ENCODE peak calls at places on chromosomes 2 and 18, in six cellular contexts. One of them, this sample, is unnamed.

GRCh38 chr2:33093293-33093692 is 146.5 kb downstream of the LTBP1 start:
- DNase-seq in transverse colon: no peak
- DNase-seq in GM12892: no peak
- DNase-seq in stomach: no peak
- DNase-seq in HL-60: no peak
- DNase-seq in SK-N-SH: no peak
- DNase-seq in this sample: no peak

GRCh38 chr18:13989209-13989608 is 73.9 kb upstream of the MC2R start:
- DNase-seq in transverse colon: no peak
- DNase-seq in GM12892: no peak
- DNase-seq in SK-N-SH: no peak
- DNase-seq in HL-60: no peak
- DNase-seq in stomach: no peak
- DNase-seq in this sample: no peak

GRCh38 chr2:70083344-70084156 is 3.7 kb upstream of the PCBP1 start:
- DNase-seq in HL-60: no peak
- DNase-seq in SK-N-SH: no peak
- DNase-seq in GM12892: peak
- DNase-seq in stomach: no peak
- DNase-seq in transverse colon: peak
- DNase-seq in this sample: no peak

GRCh38 chr18:74498712-74499629 is 2.8 kb downstream of the CNDP2 start:
- DNase-seq in GM12892: no peak
- DNase-seq in transverse colon: peak
- DNase-seq in SK-N-SH: no peak
- DNase-seq in HL-60: peak
- DNase-seq in stomach: peak
- DNase-seq in this sample: no peak

GRCh38 chr18:22378672-22379282 is 38.9 kb downstream of the CTAGE1 start:
- DNase-seq in stomach: peak
- DNase-seq in transverse colon: peak
- DNase-seq in HL-60: peak
- DNase-seq in SK-N-SH: peak
- DNase-seq in GM12892: no peak
- DNase-seq in this sample: peak

GRCh38 chr18:56038258-56039030 is 450.5 kb upstream of the TCF4 start:
- DNase-seq in transverse colon: no peak
- DNase-seq in GM12892: no peak
- DNase-seq in HL-60: no peak
- DNase-seq in SK-N-SH: peak
- DNase-seq in stomach: no peak
- DNase-seq in this sample: no peak

GRCh38 chr2:155431004-155431507 is 732.6 kb downstream of the KCNJ3 start:
- DNase-seq in stomach: no peak
- DNase-seq in HL-60: no peak
- DNase-seq in GM12892: no peak
- DNase-seq in SK-N-SH: no peak
- DNase-seq in transverse colon: no peak
- DNase-seq in this sample: no peak

GRCh38 chr2:43174368-43175186 is 51.8 kb downstream of the ZFP36L2 start:
- DNase-seq in GM12892: peak
- DNase-seq in transverse colon: peak
- DNase-seq in SK-N-SH: no peak
- DNase-seq in stomach: peak
- DNase-seq in HL-60: no peak
- DNase-seq in this sample: peak

GRCh38 chr2:54106631-54107454 is 8.6 kb upstream of the ACYP2 start:
- DNase-seq in GM12892: no peak
- DNase-seq in HL-60: peak
- DNase-seq in transverse colon: peak
- DNase-seq in stomach: peak
- DNase-seq in SK-N-SH: peak
- DNase-seq in this sample: peak

DNA sequence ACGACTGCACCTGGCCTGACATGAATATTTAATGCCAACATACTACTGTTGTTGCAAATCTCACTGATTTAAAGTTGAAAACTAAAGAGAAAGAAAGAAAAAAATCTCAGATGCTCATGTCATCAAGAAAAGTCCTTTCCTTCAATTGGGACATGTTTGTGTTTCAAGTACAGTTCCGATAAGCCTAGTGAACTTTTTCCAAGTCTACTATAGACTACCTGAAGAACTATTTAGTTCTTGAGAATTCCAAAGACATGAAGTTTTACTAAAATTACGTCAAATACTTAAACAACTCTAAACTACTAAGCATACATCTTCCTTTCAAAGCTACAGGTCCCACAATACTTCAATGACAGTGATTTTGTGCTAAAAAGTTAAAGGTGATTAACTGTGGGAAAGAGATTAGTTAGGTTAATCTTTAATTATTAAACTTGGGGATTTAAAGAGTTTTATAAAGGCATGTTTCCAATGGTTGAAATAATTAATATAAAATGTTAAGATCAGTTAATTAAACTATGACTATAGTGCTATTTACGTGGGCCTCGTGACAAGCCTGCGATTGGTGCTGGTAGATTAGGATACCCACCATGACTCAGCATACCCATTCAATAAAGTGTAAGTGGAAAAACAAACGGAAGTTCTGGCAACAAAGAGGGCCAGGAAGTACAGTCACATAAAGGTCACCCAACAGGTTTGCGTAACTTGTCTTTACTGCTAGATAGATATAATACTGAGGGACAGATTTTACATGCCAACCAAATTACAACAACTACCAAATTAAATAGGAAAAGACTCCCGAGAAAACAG is 55.5 kb downstream of the SEPTIN10 start:
- DNase-seq in SK-N-SH: no peak
- DNase-seq in GM12892: no peak
- DNase-seq in transverse colon: peak
- DNase-seq in HL-60: peak
- DNase-seq in stomach: peak
- DNase-seq in this sample: peak
- TF ChIP-seq POLR2AphosphoS5 in SK-N-SH: no peak
- TF ChIP-seq POLR2AphosphoS5 in GM12892: no peak
- TF ChIP-seq POLR2AphosphoS5 in transverse colon: peak
- TF ChIP-seq POLR2AphosphoS5 in HL-60: no peak
- TF ChIP-seq POLR2AphosphoS5 in stomach: peak
- TF ChIP-seq POLR2AphosphoS5 in this sample: peak

GRCh38 chr2:100796499-100797100 is 23.3 kb upstream of the NPAS2 start:
- DNase-seq in stomach: no peak
- DNase-seq in HL-60: no peak
- DNase-seq in transverse colon: no peak
- DNase-seq in GM12892: no peak
- DNase-seq in SK-N-SH: no peak
- DNase-seq in this sample: no peak
- TF ChIP-seq POLR2AphosphoS5 in stomach: no peak
- TF ChIP-seq POLR2AphosphoS5 in HL-60: no peak
- TF ChIP-seq POLR2AphosphoS5 in transverse colon: no peak
- TF ChIP-seq POLR2AphosphoS5 in GM12892: no peak
- TF ChIP-seq POLR2AphosphoS5 in SK-N-SH: no peak
- TF ChIP-seq POLR2AphosphoS5 in this sample: no peak

GRCh38 chr2:103942199-103942598 is 911.7 kb upstream of the POU3F3 start:
- DNase-seq in SK-N-SH: no peak
- DNase-seq in transverse colon: no peak
- DNase-seq in GM12892: no peak
- DNase-seq in HL-60: no peak
- DNase-seq in stomach: no peak
- DNase-seq in this sample: no peak
- TF ChIP-seq POLR2AphosphoS5 in SK-N-SH: no peak
- TF ChIP-seq POLR2AphosphoS5 in transverse colon: no peak
- TF ChIP-seq POLR2AphosphoS5 in GM12892: no peak
- TF ChIP-seq POLR2AphosphoS5 in HL-60: no peak
- TF ChIP-seq POLR2AphosphoS5 in stomach: no peak
- TF ChIP-seq POLR2AphosphoS5 in this sample: no peak

GRCh38 chr2:48221846-48222516 is 308.0 kb upstream of the STON1 start:
- DNase-seq in HL-60: no peak
- DNase-seq in SK-N-SH: no peak
- DNase-seq in transverse colon: no peak
- DNase-seq in GM12892: no peak
- DNase-seq in stomach: no peak
- DNase-seq in this sample: peak
- TF ChIP-seq POLR2AphosphoS5 in HL-60: no peak
- TF ChIP-seq POLR2AphosphoS5 in SK-N-SH: no peak
- TF ChIP-seq POLR2AphosphoS5 in transverse colon: no peak
- TF ChIP-seq POLR2AphosphoS5 in GM12892: no peak
- TF ChIP-seq POLR2AphosphoS5 in stomach: no peak
- TF ChIP-seq POLR2AphosphoS5 in this sample: no peak